ENCODE peak calls at places on chromosomes 1 and 21, in six cellular contexts. J is IMR-90, B is neuronal stem cell, P is H9, M is mesendoderm, U is mesenchymal stem cell. Z is an unnamed sample.

GRCh38 chr1:100415217-100415778 is 63.0 kb downstream of the CDC14A start:
- DNase-seq in M (no peak), P (no peak), J (no peak), B (no peak), U (no peak), Z (no peak)

GRCh38 chr1:214864896-214865688 is 217.4 kb upstream of the KCNK2 start:
- DNase-seq in P (no peak), U (peak), J (peak), B (no peak), M (no peak), Z (no peak)

GRCh38 chr1:62040450-62040849 is 154.2 kb upstream of the L1TD1 start:
- DNase-seq in M (peak), B (no peak), J (no peak), P (no peak), U (no peak), Z (no peak)

GRCh38 chr1:87495147-87495546 is 166.5 kb downstream of the LMO4 start:
- DNase-seq in P (no peak), B (no peak), U (no peak), M (peak), J (no peak), Z (no peak)

GRCh38 chr1:53581476-53581875 is 122.3 kb downstream of the DMRTB1 start:
- DNase-seq in M (no peak), P (no peak), B (no peak), U (no peak), J (no peak), Z (no peak)

GRCh38 chr1:61132176-61133047 is 50.1 kb downstream of the NFIA start:
- DNase-seq in J (peak), M (no peak), P (no peak), B (no peak), U (no peak), Z (no peak)

GRCh38 chr1:214404154-214404553 is 123.2 kb downstream of the SMYD2 start:
- DNase-seq in U (peak), B (no peak), J (peak), P (no peak), M (no peak), Z (no peak)

GRCh38 chr1:230426246-230427101 is at the start of gene PGBD5:
- DNase-seq in M (peak), U (peak), J (peak), P (peak), B (peak), Z (peak)

GRCh38 chr1:3430406-3430805 is 24.1 kb upstream of the ARHGEF16 start:
- DNase-seq in B (no peak), J (no peak), P (no peak), U (no peak), M (no peak), Z (no peak)

GRCh38 chr1:39567302-39567701 is 9.3 kb downstream of the PABPC4 start:
- DNase-seq in M (no peak), J (no peak), P (no peak), B (no peak), U (no peak), Z (no peak)

GRCh38 chr21:46114963-46115362 is 17.1 kb downstream of the COL6A2 start:
- DNase-seq in M (no peak), U (no peak), J (no peak), B (no peak), P (no peak), Z (no peak)

GRCh38 chr1:1672181-1672965 is 13.6 kb upstream of the CDK11B start:
- DNase-seq in U (no peak), M (no peak), B (no peak), P (no peak), J (no peak), Z (no peak)

GRCh38 chr1:54275349-54275748 is 75.4 kb downstream of the MRPL37 start:
- DNase-seq in M (peak), B (no peak), J (peak), U (no peak), P (no peak), Z (no peak)

GRCh38 chr1:105865546-105865945 is 1190.9 kb upstream of the PRMT6 start:
- DNase-seq in J (no peak), P (no peak), U (no peak), B (no peak), M (peak), Z (no peak)

GRCh38 chr1:112954059-112954458 is 1.9 kb downstream of the SLC16A1 start:
- DNase-seq in M (no peak), U (peak), P (no peak), J (peak), B (no peak), Z (no peak)

GRCh38 chr1:153119491-153119971 is 6.2 kb upstream of the SPRR2F start:
- DNase-seq in M (no peak), P (no peak), B (no peak), U (no peak), J (no peak), Z (no peak)

GRCh38 chr1:179742717-179743678 is at the start of gene FAM163A:
- DNase-seq in J (no peak), B (peak), M (peak), P (peak), U (no peak), Z (no peak)

GRCh38 chr1:76668046-76668445 is 199.2 kb upstream of the ST6GALNAC5 start:
- DNase-seq in B (no peak), P (no peak), M (no peak), J (no peak), U (no peak), Z (no peak)
- H2BK15ac ChIP-seq in B (no peak), P (no peak), M (no peak), J (no peak), U (no peak), Z (no peak)

DNA sequence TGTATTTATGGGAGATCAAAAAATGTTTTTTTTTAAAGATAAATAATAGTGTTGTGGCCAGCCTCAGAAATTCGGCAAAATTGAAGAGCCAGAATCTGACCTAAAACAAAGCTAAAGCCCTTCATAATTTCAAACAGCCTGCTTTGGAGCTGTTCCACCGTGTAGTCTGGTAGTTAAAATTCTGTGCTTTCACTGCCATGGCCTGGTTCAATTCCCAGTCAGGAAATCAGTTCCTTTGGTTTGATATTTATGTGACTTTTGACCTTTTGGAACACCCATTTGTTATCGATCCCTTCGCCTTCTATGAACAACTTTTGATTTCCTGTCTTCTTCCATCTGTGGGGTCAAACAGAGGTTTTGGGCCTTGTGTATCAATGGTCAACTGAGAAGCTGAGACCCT is 179.8 kb downstream of the HFM1 start:
- DNase-seq in U (no peak), P (no peak), M (no peak), J (no peak), B (no peak), Z (no peak)
- H2BK15ac ChIP-seq in U (no peak), P (no peak), M (no peak), J (no peak), B (no peak), Z (no peak)

GRCh38 chr1:174135200-174135599 is 24.1 kb upstream of the RABGAP1L start:
- DNase-seq in M (no peak), B (no peak), P (no peak), J (peak), U (no peak), Z (no peak)

GRCh38 chr1:174134000-174134659 is 25.2 kb upstream of the RABGAP1L start:
- DNase-seq in J (no peak), M (no peak), B (no peak), U (no peak), P (no peak), Z (no peak)

GRCh38 chr1:174131032-174131638 is 28.2 kb upstream of the RABGAP1L start:
- DNase-seq in P (peak), J (no peak), B (no peak), M (peak), U (no peak), Z (no peak)

GRCh38 chr1:174136714-174137113 is 22.6 kb upstream of the RABGAP1L start:
- DNase-seq in M (no peak), B (no peak), U (no peak), J (no peak), P (no peak), Z (no peak)
- H2BK15ac ChIP-seq in M (no peak), B (no peak), U (no peak), J (no peak), P (no peak), Z (no peak)

GRCh38 chr1:165875604-165876003 is 48.2 kb downstream of the UCK2 start:
- DNase-seq in P (no peak), J (no peak), B (no peak), U (no peak), M (no peak), Z (no peak)

GRCh38 chr1:165875171-165875570 is 47.8 kb downstream of the UCK2 start:
- DNase-seq in J (no peak), U (no peak), P (no peak), M (no peak), B (no peak), Z (no peak)

GRCh38 chr1:165874643-165875042 is 47.2 kb downstream of the UCK2 start:
- DNase-seq in U (no peak), J (no peak), P (no peak), B (no peak), M (no peak), Z (no peak)

GRCh38 chr1:165871311-165872067 is 44.1 kb downstream of the UCK2 start:
- DNase-seq in P (peak), B (no peak), J (peak), M (peak), U (peak), Z (peak)

DNA sequence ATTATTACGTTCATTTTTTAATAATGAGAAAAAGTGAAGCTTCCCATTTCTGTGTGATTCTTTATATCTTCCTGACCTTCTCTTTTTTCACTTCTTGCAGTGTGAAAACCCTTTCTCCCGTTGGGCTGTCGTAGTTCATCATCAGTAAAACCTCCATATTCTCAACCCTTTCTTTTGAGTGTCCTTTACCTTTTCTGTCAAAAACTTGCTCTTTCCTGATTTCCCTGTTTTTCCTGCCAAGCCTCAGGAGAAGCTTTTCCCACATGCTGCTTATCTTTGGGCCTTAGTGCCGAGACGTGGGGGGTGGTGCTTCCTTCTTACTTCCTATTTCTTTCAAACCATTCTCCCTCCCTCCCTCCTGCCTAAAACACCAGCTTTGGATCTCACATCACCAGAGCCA is 46.1 kb downstream of the UCK2 start:
- DNase-seq in J (no peak), P (no peak), M (no peak), U (no peak), B (no peak), Z (no peak)
- H2BK15ac ChIP-seq in J (no peak), P (no peak), M (no peak), U (no peak), B (no peak), Z (no peak)

DNA sequence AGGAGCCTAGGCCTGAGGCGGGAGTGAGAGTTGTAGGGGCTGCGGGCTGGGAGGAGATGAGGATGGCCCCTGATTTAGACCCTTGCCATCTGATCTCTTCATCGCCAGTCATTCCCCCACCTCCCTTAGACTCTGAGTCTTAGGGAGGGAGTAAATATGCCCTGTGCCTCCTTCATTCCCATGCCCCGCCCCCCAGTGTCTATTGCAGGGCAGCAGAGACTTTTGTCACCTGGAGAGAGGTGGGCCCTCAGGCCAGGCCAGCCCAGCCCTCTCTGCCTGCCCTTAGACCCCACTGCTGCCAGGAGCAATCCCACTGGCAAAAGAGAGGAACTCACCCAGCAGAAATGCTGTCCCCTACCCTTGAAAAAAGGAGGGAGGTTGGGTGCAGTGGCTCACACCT is 3.2 kb upstream of the MFAP2 start:
- DNase-seq in J (no peak), M (no peak), B (no peak), P (no peak), U (no peak), Z (peak)
- H2BK15ac ChIP-seq in J (no peak), M (no peak), B (no peak), P (no peak), U (no peak), Z (no peak)

GRCh38 chr1:43440358-43440757 is 13.4 kb downstream of the HYI start:
- DNase-seq in U (no peak), M (no peak), P (peak), J (no peak), B (no peak), Z (no peak)

GRCh38 chr1:43441894-43442632 is 11.7 kb downstream of the HYI start:
- DNase-seq in J (no peak), B (no peak), P (peak), U (no peak), M (no peak), Z (no peak)

GRCh38 chr1:43439781-43440180 is 13.9 kb downstream of the HYI start:
- DNase-seq in B (no peak), P (peak), U (no peak), M (no peak), J (no peak), Z (no peak)

GRCh38 chr1:43442756-43443155 is 11.0 kb downstream of the HYI start:
- DNase-seq in U (no peak), B (no peak), M (no peak), J (no peak), P (peak), Z (no peak)

GRCh38 chr1:43441166-43441893 is 12.4 kb downstream of the HYI start:
- DNase-seq in U (no peak), P (peak), B (no peak), M (no peak), J (no peak), Z (no peak)
- H2BK15ac ChIP-seq in U (no peak), P (no peak), B (no peak), M (no peak), J (no peak), Z (no peak)